ENCODE peak calls at places on chromosomes 12 and 14, in six cellular contexts. H is neuronal stem cell, B is mesenchymal stem cell, W is H9, V is H1, D is trophoblast cell. O is an unnamed sample.

GRCh38 chr14:58607571-58608317 is 30.0 kb upstream of the DACT1 start:
- DNase-seq in H (no peak), B (peak), W (no peak), V (no peak), D (peak), O (peak)

GRCh38 chr12:104792570-104792969 is 165.5 kb downstream of the SLC41A2 start:
- DNase-seq in H (no peak), B (peak), W (no peak), V (no peak), D (no peak), O (peak)

GRCh38 chr12:4119157-4119761 is 154.3 kb upstream of the CCND2 start:
- DNase-seq in H (no peak), B (no peak), W (no peak), V (peak), D (no peak), O (no peak)

GRCh38 chr14:66284346-66284745 is 201.8 kb upstream of the CCDC196 start:
- DNase-seq in H (no peak), B (no peak), W (no peak), V (no peak), D (peak), O (peak)

GRCh38 chr14:81062816-81063215 is 107.4 kb downstream of the TSHR start:
- DNase-seq in H (no peak), B (no peak), W (peak), V (peak), D (peak), O (peak)

GRCh38 chr14:96670391-96670790 is 126.8 kb upstream of the VRK1 start:
- DNase-seq in H (no peak), B (no peak), W (no peak), V (peak), D (no peak), O (no peak)

GRCh38 chr12:102912258-102912657 is 4.8 kb downstream of the PAH start:
- DNase-seq in H (no peak), B (no peak), W (no peak), V (no peak), D (no peak), O (no peak)

GRCh38 chr12:106506691-106507090 is 76.1 kb upstream of the RFX4 start:
- DNase-seq in H (peak), B (no peak), W (no peak), V (no peak), D (no peak), O (no peak)

GRCh38 chr14:104956290-104956890 is 21.8 kb downstream of the AHNAK2 start:
- DNase-seq in H (no peak), B (no peak), W (no peak), V (no peak), D (no peak), O (no peak)

GRCh38 chr12:84413656-84414055 is 498.9 kb downstream of the SLC6A15 start:
- DNase-seq in H (no peak), B (no peak), W (no peak), V (no peak), D (no peak), O (no peak)

GRCh38 chr14:99036594-99037293 is 235.3 kb downstream of the BCL11B start:
- DNase-seq in H (no peak), B (no peak), W (no peak), V (no peak), D (peak), O (no peak)

GRCh38 chr12:82810568-82810967 is 123.9 kb downstream of the TMTC2 start:
- DNase-seq in H (no peak), B (no peak), W (no peak), V (no peak), D (no peak), O (no peak)

GRCh38 chr12:124916370-124917134 is 2.1 kb upstream of the UBC start:
- DNase-seq in H (no peak), B (peak), W (no peak), V (no peak), D (peak), O (peak)

GRCh38 chr12:121536058-121536928 is 44.5 kb downstream of the KDM2B start:
- DNase-seq in H (peak), B (peak), W (peak), V (peak), D (peak), O (peak)

GRCh38 chr14:68214431-68214830 is 394.9 kb downstream of the RAD51B start:
- DNase-seq in H (no peak), B (no peak), W (no peak), V (no peak), D (no peak), O (no peak)

GRCh38 chr12:102347761-102348160 is 132.6 kb downstream of the IGF1 start:
- DNase-seq in H (no peak), B (no peak), W (no peak), V (no peak), D (no peak), O (no peak)

GRCh38 chr14:76908834-76909233 is 82.6 kb downstream of the LRRC74A start:
- DNase-seq in H (no peak), B (no peak), W (no peak), V (no peak), D (peak), O (no peak)

GRCh38 chr12:89671469-89671868 is 37.2 kb downstream of the ATP2B1 start:
- DNase-seq in H (no peak), B (peak), W (no peak), V (no peak), D (peak), O (peak)

GRCh38 chr14:89276424-89276975 is 140.5 kb downstream of the FOXN3 start:
- DNase-seq in H (no peak), B (peak), W (no peak), V (no peak), D (peak), O (peak)

GRCh38 chr12:5506821-5507231 is 74.9 kb downstream of the NTF3 start:
- DNase-seq in H (no peak), B (peak), W (no peak), V (no peak), D (no peak), O (no peak)

GRCh38 chr12:113634982-113635381 is 163.3 kb upstream of the LHX5 start:
- DNase-seq in H (no peak), B (no peak), W (no peak), V (no peak), D (no peak), O (no peak)

GRCh38 chr12:6313326-6313940 is 3.0 kb downstream of the PLEKHG6 start:
- DNase-seq in H (no peak), B (no peak), W (peak), V (no peak), D (peak), O (no peak)

GRCh38 chr12:95740751-95741150 is 49.8 kb downstream of the NTN4 start:
- DNase-seq in H (no peak), B (no peak), W (no peak), V (no peak), D (no peak), O (no peak)

GRCh38 chr12:101616027-101616494 is 21.3 kb downstream of the MYBPC1 start:
- DNase-seq in H (no peak), B (no peak), W (no peak), V (no peak), D (peak), O (no peak)

GRCh38 chr12:99985129-99985570 is 414 bp upstream of the ANKS1B start:
- DNase-seq in H (no peak), B (no peak), W (no peak), V (no peak), D (no peak), O (no peak)

GRCh38 chr14:34931206-34931605 is 51.6 kb upstream of the SRP54 start:
- DNase-seq in H (no peak), B (no peak), W (no peak), V (no peak), D (no peak), O (peak)

DNA sequence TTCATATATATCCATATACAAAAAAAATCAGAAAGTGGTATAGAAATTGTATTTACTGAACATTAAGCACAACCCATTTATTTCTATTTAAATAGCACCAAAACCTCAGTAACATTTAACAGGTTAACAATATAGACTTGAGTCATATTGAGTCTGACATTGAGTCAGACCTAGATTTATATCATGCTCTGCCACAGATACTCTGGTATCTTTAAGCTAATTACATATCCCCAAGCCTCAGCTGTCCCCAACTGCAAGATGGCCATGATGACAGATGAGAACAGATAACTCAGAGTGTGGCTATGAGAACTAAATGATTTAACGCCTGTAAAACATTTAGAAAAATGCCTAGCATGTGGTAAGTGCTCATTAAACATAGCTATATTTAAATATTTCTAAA is 40.3 kb downstream of the IFNG start:
- DNase-seq in H (no peak), B (no peak), W (no peak), V (no peak), D (no peak), O (no peak)
- H4K91ac ChIP-seq in H (no peak), B (no peak), W (no peak), V (no peak), D (no peak), O (no peak)

DNA sequence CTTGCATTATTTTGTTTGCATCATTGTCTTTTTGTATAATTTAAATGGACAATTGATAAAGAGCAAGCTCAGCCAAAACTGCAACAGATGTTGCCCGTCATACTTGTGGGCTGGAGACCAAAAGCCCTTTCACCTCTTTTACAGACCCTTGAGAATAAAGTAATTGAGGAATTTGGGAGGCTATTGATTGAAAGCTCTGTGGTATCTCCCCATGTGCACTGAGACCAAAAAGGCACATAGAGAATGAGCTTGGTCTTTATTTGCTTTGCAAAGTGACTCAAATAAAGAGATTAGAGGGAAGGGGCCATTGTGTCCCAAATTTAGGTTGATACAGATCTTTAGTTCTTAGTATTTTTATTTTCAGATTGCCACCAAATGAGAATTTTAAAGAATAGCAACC is 617.6 kb downstream of the TRHDE start:
- DNase-seq in H (peak), B (no peak), W (no peak), V (no peak), D (no peak), O (no peak)
- H4K91ac ChIP-seq in H (no peak), B (no peak), W (no peak), V (no peak), D (no peak), O (no peak)

GRCh38 chr12:42172811-42173210 is 28.1 kb upstream of the GXYLT1 start:
- DNase-seq in H (no peak), B (no peak), W (no peak), V (no peak), D (no peak), O (no peak)
- H4K91ac ChIP-seq in H (no peak), B (no peak), W (no peak), V (no peak), D (no peak), O (no peak)

GRCh38 chr12:41032386-41032785 is 155.7 kb upstream of the PDZRN4 start:
- DNase-seq in H (no peak), B (no peak), W (no peak), V (no peak), D (peak), O (no peak)

GRCh38 chr12:41034686-41035085 is 153.4 kb upstream of the PDZRN4 start:
- DNase-seq in H (no peak), B (peak), W (no peak), V (no peak), D (no peak), O (peak)
- H4K91ac ChIP-seq in H (no peak), B (no peak), W (no peak), V (no peak), D (no peak), O (no peak)

DNA sequence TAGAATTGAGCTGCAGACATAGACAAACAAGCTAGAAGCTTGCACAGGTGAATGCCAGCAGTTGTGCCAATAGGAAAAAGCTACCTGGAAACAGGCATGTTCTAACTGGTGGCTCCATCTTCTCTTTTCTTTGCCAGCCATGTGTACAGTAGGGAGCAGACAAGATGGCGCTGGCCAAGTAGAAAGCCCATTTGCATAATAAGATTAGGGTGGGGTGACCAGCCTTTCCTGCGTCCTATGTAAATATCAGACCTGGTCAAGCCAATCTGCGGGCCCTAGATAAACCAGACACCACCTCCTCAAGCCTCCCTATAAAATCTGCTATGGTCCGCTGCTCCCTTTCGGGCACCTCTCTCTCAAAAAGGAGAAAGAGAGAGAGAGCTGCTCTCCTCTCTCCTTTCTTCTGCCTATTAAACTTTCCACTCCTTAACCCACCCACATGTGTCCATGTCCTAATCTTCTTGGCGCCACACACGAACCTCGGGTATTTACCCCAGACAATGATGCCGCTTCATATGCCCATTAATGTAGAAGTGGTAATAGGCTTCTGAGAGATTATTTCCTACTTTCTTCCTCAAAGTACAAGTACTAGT is 201.0 kb downstream of the SLC25A21 start:
- DNase-seq in H (no peak), B (no peak), W (no peak), V (no peak), D (no peak), O (no peak)
- H4K91ac ChIP-seq in H (no peak), B (no peak), W (no peak), V (no peak), D (no peak), O (no peak)

GRCh38 chr14:90851327-90852036 is 35.3 kb upstream of the TTC7B start:
- DNase-seq in H (no peak), B (no peak), W (no peak), V (peak), D (no peak), O (no peak)
- H4K91ac ChIP-seq in H (no peak), B (no peak), W (no peak), V (no peak), D (no peak), O (no peak)

DNA sequence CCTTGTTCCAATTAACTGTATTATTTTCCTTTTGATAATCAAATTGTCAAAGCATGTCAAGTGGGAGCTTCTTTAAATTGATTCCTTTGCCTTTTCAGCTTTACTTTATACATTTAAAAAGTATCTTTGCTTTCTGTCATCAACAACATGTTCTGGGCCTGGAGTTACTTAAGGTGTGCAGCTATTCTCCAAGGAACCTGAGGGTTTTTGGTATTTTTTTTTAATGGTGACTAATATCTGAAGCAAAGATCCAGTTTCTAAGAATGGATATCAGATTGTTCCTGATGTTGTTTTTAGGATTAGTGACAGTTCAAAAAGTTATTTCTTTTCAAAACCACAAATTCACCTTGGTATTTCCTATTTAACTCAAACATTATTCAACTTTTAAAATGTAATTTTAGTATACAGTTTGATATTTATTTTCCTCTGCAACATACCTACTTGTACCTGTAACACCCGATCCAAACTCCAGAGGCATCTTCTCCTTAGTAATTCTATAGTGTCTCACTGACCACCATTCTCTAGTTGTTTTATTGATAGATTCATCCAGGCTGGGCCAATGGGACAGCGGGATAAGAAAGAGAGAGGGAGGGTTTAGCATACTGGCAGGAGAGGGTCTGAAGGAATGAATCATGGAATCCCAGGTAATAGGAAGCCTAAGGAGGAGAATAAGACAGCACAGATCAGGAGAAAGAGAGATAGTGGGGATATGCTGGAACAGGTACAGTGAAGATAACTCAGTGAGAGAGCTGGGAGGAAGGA is 3.1 kb downstream of the CBLN3 start:
- DNase-seq in H (no peak), B (no peak), W (no peak), V (no peak), D (no peak), O (no peak)
- H4K91ac ChIP-seq in H (no peak), B (no peak), W (no peak), V (no peak), D (no peak), O (no peak)

DNA sequence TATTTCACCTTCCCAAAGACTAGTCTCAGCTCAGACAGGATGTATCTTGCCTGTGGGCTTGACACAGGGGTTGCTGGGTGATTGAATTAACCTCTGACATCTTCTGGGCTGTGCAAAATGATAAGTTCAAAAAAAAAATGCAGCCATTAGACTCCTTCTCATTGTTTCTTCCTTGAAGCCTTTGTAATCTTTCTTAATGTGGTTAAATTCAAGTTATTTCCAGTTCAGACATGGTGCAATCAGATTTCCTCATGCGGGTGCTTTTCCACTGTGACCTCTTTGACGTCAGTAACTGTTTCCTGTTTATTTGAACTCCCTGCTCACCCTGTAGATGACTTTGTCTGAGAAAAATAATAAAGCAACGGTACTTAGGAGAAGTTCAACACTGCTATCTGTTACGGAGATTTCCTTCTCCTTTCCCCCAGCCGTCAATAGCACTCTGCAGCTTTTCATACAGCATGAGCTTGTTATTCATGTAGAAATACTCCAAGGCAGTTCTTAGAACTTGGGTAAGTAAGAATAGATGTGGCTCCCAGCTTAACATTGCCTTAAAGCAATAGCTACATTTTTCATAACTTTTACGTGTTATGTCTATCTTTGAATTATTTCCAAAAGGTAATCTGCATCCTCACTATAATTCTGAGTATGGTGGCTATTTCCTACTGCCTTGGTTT is 155.5 kb downstream of the PRKCH start:
- DNase-seq in H (no peak), B (peak), W (no peak), V (no peak), D (peak), O (peak)
- H4K91ac ChIP-seq in H (no peak), B (no peak), W (no peak), V (no peak), D (no peak), O (peak)

O was measured in IMR-90.